ENCODE peak calls at places on chromosomes 5 and 9, in nine cellular contexts. L is NCI-H1930; S is T follicular helper cell; Z is B cell; B is HEK293T; R is H9; Q is CD4-positive, alpha-beta memory T cell; H is pancreas; D is sigmoid colon. U is an unnamed sample.
A peak's percentile ranks its signal among the peaks of the same experiment; 100 is the strongest.

GRCh38 chr5:125559296-125559695 is 812.9 kb upstream of the ZNF608 start:
- DNase-seq in L (no peak), S (no peak), Z (no peak), B (no peak), R (no peak), Q (no peak), H (no peak), D (no peak), U (no peak)

GRCh38 chr5:170077526-170077925 is 28.2 kb upstream of the FOXI1 start:
- DNase-seq in L (no peak), S (no peak), Z (no peak), B (no peak), R (no peak), Q (no peak), H (no peak), D (no peak), U (no peak)

GRCh38 chr9:98783518-98784226 is 12.7 kb downstream of the ANKS6 start:
- DNase-seq in L (no peak), S (no peak), Z (no peak), B (no peak), R (no peak), Q (no peak), H (no peak), D (no peak), U (no peak)

GRCh38 chr5:180784497-180785097 is 18.0 kb downstream of the MGAT1 start:
- DNase-seq in L (no peak), S (peak; percentile 66), Z (peak; percentile 84), B (peak; percentile 73), R (peak; percentile 80), Q (peak; percentile 74), H (peak; percentile 80), D (peak; percentile 89), U (no peak)

GRCh38 chr9:122036988-122037387 is 56.1 kb downstream of the TTLL11 start:
- DNase-seq in L (no peak), S (no peak), Z (no peak), B (no peak), R (no peak), Q (no peak), H (no peak), D (no peak), U (no peak)

GRCh38 chr5:17379188-17379951 is 118.7 kb upstream of the TAF11L2 start:
- DNase-seq in L (no peak), S (no peak), Z (no peak), B (peak; percentile 63), R (no peak), Q (no peak), H (no peak), D (no peak), U (no peak)

GRCh38 chr9:87810691-87811178 is 71.9 kb upstream of the SPATA31E1 start:
- DNase-seq in L (no peak), S (no peak), Z (no peak), B (no peak), R (no peak), Q (no peak), H (no peak), D (no peak), U (no peak)

GRCh38 chr9:19618816-19619215 is 170.0 kb downstream of the SLC24A2 start:
- DNase-seq in L (no peak), S (no peak), Z (no peak), B (no peak), R (no peak), Q (no peak), H (no peak), D (no peak), U (no peak)

GRCh38 chr5:67178085-67178484 is 18.5 kb downstream of the CD180 start:
- DNase-seq in L (no peak), S (no peak), Z (no peak), B (no peak), R (no peak), Q (no peak), H (no peak), D (no peak), U (no peak)

GRCh38 chr9:129514497-129514867 is 106.4 kb downstream of the C9orf50 start:
- DNase-seq in L (no peak), S (no peak), Z (no peak), B (no peak), R (no peak), Q (no peak), H (no peak), D (peak; percentile 8), U (no peak)

GRCh38 chr9:68548241-68548640 is 7.6 kb upstream of the TMEM252 start:
- DNase-seq in L (no peak), S (no peak), Z (no peak), B (no peak), R (no peak), Q (no peak), H (no peak), D (no peak), U (no peak)

GRCh38 chr5:1521054-1521453 is 2.7 kb downstream of the LPCAT1 start:
- DNase-seq in L (no peak), S (no peak), Z (peak; percentile 21), B (no peak), R (no peak), Q (no peak), H (no peak), D (peak; percentile 55), U (no peak)

GRCh38 chr9:80932181-80932580 is 757.2 kb downstream of the TLE1 start:
- DNase-seq in L (no peak), S (no peak), Z (no peak), B (no peak), R (no peak), Q (no peak), H (no peak), D (no peak), U (no peak)

GRCh38 chr5:167771565-167771964 is 519.9 kb upstream of the WWC1 start:
- DNase-seq in L (no peak), S (no peak), Z (no peak), B (no peak), R (no peak), Q (no peak), H (no peak), D (no peak), U (no peak)

GRCh38 chr9:77648458-77649108 is 461 bp upstream of the GNA14 start:
- DNase-seq in L (no peak), S (no peak), Z (no peak), B (no peak), R (peak; percentile 76), Q (no peak), H (peak; percentile 69), D (peak; percentile 82), U (peak; percentile 29)

GRCh38 chr5:114367029-114367428 is 5.2 kb downstream of the KCNN2 start:
- DNase-seq in L (no peak), S (no peak), Z (no peak), B (no peak), R (no peak), Q (no peak), H (no peak), D (no peak), U (no peak)

GRCh38 chr9:99820330-99821186 is 1.1 kb upstream of the NR4A3 start:
- DNase-seq in L (no peak), S (peak; percentile 44), Z (peak; percentile 82), B (no peak), R (no peak), Q (peak; percentile 71), H (peak; percentile 49), D (peak; percentile 93), U (no peak)

GRCh38 chr9:93003552-93004407 is 54.7 kb upstream of the SUSD3 start:
- DNase-seq in L (no peak), S (peak; percentile 51), Z (peak; percentile 60), B (peak; percentile 81), R (peak; percentile 81), Q (peak; percentile 73), H (peak; percentile 56), D (no peak), U (no peak)

GRCh38 chr9:87336407-87336806 is 161.3 kb upstream of the DAPK1 start:
- DNase-seq in L (no peak), S (no peak), Z (no peak), B (no peak), R (no peak), Q (no peak), H (peak; percentile 25), D (no peak), U (no peak)

GRCh38 chr9:106947097-106947496 is 84.1 kb downstream of the ZNF462 start:
- DNase-seq in L (no peak), S (no peak), Z (no peak), B (no peak), R (no peak), Q (no peak), H (no peak), D (no peak), U (no peak)

GRCh38 chr5:37840036-37840909 is at the start of gene GDNF:
- DNase-seq in L (peak; percentile 73), S (no peak), Z (no peak), B (peak; percentile 66), R (peak; percentile 65), Q (no peak), H (no peak), D (peak; percentile 91), U (no peak)

U was measured in NCI-H2227 treated with DMSO at 0.1 percent for 48 hours.